ENCODE peak calls at places on chromosomes 5 and 9, in ten cellular contexts. O is activated T-helper 9 cell treated with anti-CD3 and anti-CD28 coated beads, Interleukin-2, amount 50 U/mL, for 16 hours; V is AG04449; S is nucleus accumbens; D is NCI-H1105 treated with DMSO at 0.1 percent for 48 hours; C is fibroblast of pulmonary artery; T is AG08395; P is cardiac muscle cell; H is activated gamma-delta T cell treated with anti-CD3 and anti-CD28 coated beads, Interleukin-2, amount 50 U/mL, for 16 hours; M is stimulated activated CD4-positive, alpha-beta T cell treated with anti-CD3 and anti-CD28 coated beads, Interleukin-1b, Interleukin-23, amount 100 ng/mL, for 24 hours. F is an unnamed sample.

GRCh38 chr5:126780165-126780827 is 3.4 kb downstream of the LMNB1 start:
- DNase-seq in O (peak), V (no peak), S (peak), D (no peak), C (peak), T (peak), P (peak), H (peak), M (peak), F (no peak)

GRCh38 chr5:55409775-55410174 is 102.0 kb downstream of the MTREX start:
- DNase-seq in O (no peak), V (no peak), S (no peak), D (no peak), C (no peak), T (no peak), P (no peak), H (no peak), M (no peak), F (no peak)

GRCh38 chr9:123757547-123757946 is 172.4 kb downstream of the DENND1A start:
- DNase-seq in O (no peak), V (no peak), S (no peak), D (no peak), C (peak), T (no peak), P (peak), H (no peak), M (no peak), F (no peak)

GRCh38 chr9:33988219-33988890 is 60.3 kb downstream of the UBAP2 start:
- DNase-seq in O (peak), V (no peak), S (no peak), D (no peak), C (no peak), T (no peak), P (no peak), H (no peak), M (no peak), F (peak)

GRCh38 chr9:104260004-104260403 is 165.9 kb downstream of the SMC2 start:
- DNase-seq in O (no peak), V (no peak), S (no peak), D (peak), C (no peak), T (no peak), P (no peak), H (no peak), M (no peak), F (no peak)

GRCh38 chr5:41246376-41246775 is 33.0 kb upstream of the C6 start:
- DNase-seq in O (no peak), V (peak), S (no peak), D (no peak), C (peak), T (no peak), P (no peak), H (no peak), M (no peak), F (no peak)

GRCh38 chr5:57665146-57665936 is 182.7 kb upstream of the ACTBL2 start:
- DNase-seq in O (no peak), V (no peak), S (no peak), D (no peak), C (no peak), T (no peak), P (no peak), H (no peak), M (no peak), F (no peak)

GRCh38 chr9:137217276-137218211 is 4.5 kb downstream of the RNF208 start:
- DNase-seq in O (no peak), V (no peak), S (no peak), D (peak), C (no peak), T (peak), P (peak), H (no peak), M (no peak), F (no peak)

GRCh38 chr9:99269429-99269828 is 47.3 kb downstream of the SEC61B start:
- DNase-seq in O (no peak), V (peak), S (no peak), D (no peak), C (peak), T (peak), P (no peak), H (no peak), M (no peak), F (no peak)

GRCh38 chr5:16160706-16161105 is 18.9 kb downstream of the MARCHF11 start:
- DNase-seq in O (no peak), V (peak), S (no peak), D (peak), C (peak), T (peak), P (peak), H (no peak), M (no peak), F (no peak)

GRCh38 chr5:146001544-146002185 is 65.3 kb downstream of the SH3RF2 start:
- DNase-seq in O (no peak), V (no peak), S (no peak), D (no peak), C (no peak), T (no peak), P (no peak), H (no peak), M (no peak), F (no peak)

F was measured in NK-92 treated with Interleukin-12 subunit alpha and Interleukin-12 subunit beta, amount 100 ng/mL, for 24 hours.